ENCODE peak calls at places on chromosomes 16 and 17, in ten cellular contexts. H is prostate gland, E is heart left ventricle, B is IMR-90, J is stomach, L is esophagus squamous epithelium, Q is ovary, R is NB4, I is transverse colon, O is body of pancreas. W is an unnamed sample.

GRCh38 chr16:17397499-17397891 is 73.3 kb downstream of the XYLT1 start:
- DNase-seq in J (peak), O (peak), E (peak), H (no peak), R (no peak), L (no peak), I (peak), Q (no peak), B (peak), W (peak)

GRCh38 chr17:1010086-1010450 is 13.1 kb downstream of the TIMM22 start:
- DNase-seq in R (no peak), Q (peak), I (no peak), B (no peak), E (no peak), J (no peak), O (no peak), L (no peak), H (no peak), W (no peak)

GRCh38 chr17:45574376-45574775 is 83.9 kb upstream of the PLEKHM1 start:
- DNase-seq in E (no peak), B (peak), L (no peak), J (no peak), O (no peak), R (peak), I (no peak), H (no peak), Q (no peak), W (no peak)

GRCh38 chr17:82414548-82415281 is 3.4 kb upstream of the HEXD start:
- DNase-seq in B (peak), L (no peak), R (peak), H (peak), J (peak), E (peak), O (peak), I (peak), Q (peak), W (peak)

GRCh38 chr17:77516902-77517301 is 376.1 kb downstream of the SEC14L1 start:
- DNase-seq in H (no peak), I (no peak), R (peak), B (peak), E (no peak), Q (no peak), J (peak), O (no peak), L (no peak), W (peak)

GRCh38 chr16:89808453-89808939 is 8.0 kb downstream of the FANCA start:
- DNase-seq in I (no peak), R (no peak), E (no peak), Q (no peak), O (no peak), H (no peak), L (no peak), B (no peak), J (no peak), W (no peak)

GRCh38 chr17:57935833-57936807 is 19.1 kb downstream of the CUEDC1 start:
- DNase-seq in L (no peak), Q (peak), R (peak), O (peak), B (peak), E (peak), H (no peak), I (peak), J (no peak), W (no peak)

GRCh38 chr17:5700791-5701190 is 116.5 kb upstream of the NLRP1 start:
- DNase-seq in H (no peak), O (no peak), B (no peak), E (no peak), L (no peak), Q (no peak), I (no peak), R (no peak), J (no peak), W (no peak)

GRCh38 chr17:50331085-50331791 is 14.7 kb upstream of the XYLT2 start:
- DNase-seq in O (no peak), Q (no peak), J (no peak), E (no peak), B (peak), H (no peak), L (no peak), R (no peak), I (no peak), W (no peak)

GRCh38 chr17:17151962-17152361 is 54.2 kb downstream of the PLD6 start:
- DNase-seq in B (peak), R (no peak), L (no peak), O (peak), J (peak), H (peak), E (peak), Q (peak), I (peak), W (peak)

GRCh38 chr17:35088647-35088910 is 25.1 kb upstream of the RFFL start:
- DNase-seq in J (peak), O (peak), R (no peak), I (peak), B (no peak), L (no peak), H (peak), Q (no peak), E (no peak), W (peak)

GRCh38 chr16:13770436-13770835 is 149.5 kb upstream of the ERCC4 start:
- DNase-seq in B (no peak), I (no peak), L (no peak), Q (no peak), R (no peak), H (no peak), E (no peak), O (no peak), J (no peak), W (no peak)

GRCh38 chr16:47460755-47461597 is at the start of the genes ITFG1 and PHKB:
- DNase-seq in E (peak), R (peak), J (peak), B (peak), I (peak), L (peak), O (peak), Q (peak), H (peak), W (peak)

GRCh38 chr16:79359082-79359481 is 241.5 kb downstream of the MAF start:
- DNase-seq in J (no peak), B (no peak), O (no peak), I (no peak), R (no peak), Q (no peak), E (no peak), L (no peak), H (no peak), W (no peak)

GRCh38 chr16:23847938-23848337 is 12.2 kb downstream of the PRKCB start:
- DNase-seq in O (no peak), R (peak), L (no peak), Q (no peak), I (no peak), J (no peak), H (no peak), E (no peak), B (no peak), W (no peak)

GRCh38 chr17:80765241-80766022 is 220.8 kb downstream of the RPTOR start:
- DNase-seq in R (peak), L (no peak), J (no peak), H (no peak), Q (no peak), E (no peak), O (no peak), B (peak), I (no peak), W (no peak)

GRCh38 chr16:81929841-81930240 is 81.4 kb downstream of the SDR42E1 start:
- DNase-seq in L (no peak), I (no peak), E (no peak), H (no peak), Q (no peak), J (no peak), O (no peak), R (no peak), B (no peak), W (no peak)

GRCh38 chr17:43003542-43004172 is 2.9 kb upstream of the IFI35 start:
- DNase-seq in O (peak), L (no peak), Q (no peak), H (no peak), B (peak), R (no peak), J (no peak), E (no peak), I (no peak), W (no peak)
- TF ChIP-seq POLR2A in O (no peak), L (no peak), Q (no peak), H (no peak), B (no peak), R (peak), J (no peak), E (no peak), I (no peak), W (no peak)

GRCh38 chr17:31073411-31073810 is 21.4 kb upstream of the NF1 start:
- DNase-seq in J (no peak), L (no peak), B (no peak), I (peak), R (no peak), H (no peak), Q (no peak), O (no peak), E (no peak), W (no peak)

GRCh38 chr17:31067699-31068184 is 27.0 kb upstream of the NF1 start:
- DNase-seq in O (no peak), J (no peak), Q (no peak), E (no peak), H (no peak), L (no peak), B (peak), R (peak), I (no peak), W (no peak)

GRCh38 chr17:31072186-31072585 is 22.6 kb upstream of the NF1 start:
- DNase-seq in L (no peak), Q (no peak), B (peak), R (no peak), J (no peak), O (no peak), H (peak), E (no peak), I (no peak), W (no peak)

GRCh38 chr17:31064707-31065106 is 30.1 kb upstream of the NF1 start:
- DNase-seq in Q (no peak), E (no peak), L (no peak), H (no peak), O (no peak), J (no peak), I (no peak), R (no peak), B (no peak), W (no peak)

DNA sequence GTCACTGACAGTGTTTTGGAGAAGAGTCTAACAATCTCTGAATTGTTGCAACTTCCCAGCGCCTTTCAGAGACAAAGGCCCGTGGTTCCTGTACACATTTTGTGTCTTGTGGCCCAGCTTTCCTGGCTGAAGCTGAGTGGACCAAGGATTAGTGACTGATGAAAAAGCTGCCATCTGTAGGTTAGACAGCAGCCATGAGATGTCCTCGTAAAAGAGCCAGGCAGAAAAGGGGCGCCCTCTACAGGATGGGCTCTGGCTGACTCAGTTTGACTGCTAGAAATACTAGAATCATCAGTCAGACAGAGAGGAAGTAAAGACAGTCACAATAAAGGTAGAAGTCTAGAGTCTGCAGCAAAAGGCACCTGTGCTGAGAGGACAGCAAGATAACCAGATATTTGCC is 26.5 kb upstream of the NF1 start:
- DNase-seq in H (no peak), R (peak), J (peak), Q (no peak), I (peak), L (no peak), O (peak), B (peak), E (peak), W (no peak)
- TF ChIP-seq CTCF in H (no peak), R (peak), J (no peak), Q (no peak), I (peak), L (no peak), O (peak), B (peak), E (peak), W (no peak)

GRCh38 chr17:78707016-78707415 is 75.1 kb downstream of the CYTH1 start:
- DNase-seq in I (no peak), L (no peak), O (no peak), E (no peak), H (no peak), B (no peak), J (no peak), R (no peak), Q (no peak), W (no peak)
- H3K4me3 ChIP-seq in I (no peak), L (no peak), O (no peak), E (no peak), H (no peak), B (no peak), J (no peak), R (no peak), Q (no peak), W (no peak)

GRCh38 chr17:37360632-37361031 is 15.2 kb upstream of the C17orf78 start:
- DNase-seq in J (no peak), I (no peak), R (peak), E (no peak), L (no peak), H (no peak), O (no peak), Q (no peak), B (peak), W (no peak)

GRCh38 chr17:37359682-37360188 is 16.1 kb upstream of the C17orf78 start:
- DNase-seq in I (peak), H (no peak), B (peak), E (no peak), R (no peak), J (no peak), L (no peak), Q (peak), O (no peak), W (no peak)

GRCh38 chr17:37358098-37358829 is 17.5 kb upstream of the C17orf78 start:
- DNase-seq in R (peak), J (peak), E (peak), Q (peak), H (peak), I (peak), O (peak), L (no peak), B (peak), W (peak)

GRCh38 chr17:37361543-37361942 is 14.2 kb upstream of the C17orf78 start:
- DNase-seq in R (peak), O (no peak), H (peak), I (no peak), L (no peak), Q (no peak), E (no peak), J (no peak), B (no peak), W (peak)

GRCh38 chr17:37358830-37359681 is 16.7 kb upstream of the C17orf78 start:
- DNase-seq in H (peak), J (peak), E (peak), O (peak), R (peak), Q (peak), L (peak), B (peak), I (peak), W (peak)
- TF ChIP-seq POLR2A in H (peak), J (no peak), E (peak), O (peak), R (peak), Q (peak), L (peak), B (peak), I (peak), W (no peak)

DNA sequence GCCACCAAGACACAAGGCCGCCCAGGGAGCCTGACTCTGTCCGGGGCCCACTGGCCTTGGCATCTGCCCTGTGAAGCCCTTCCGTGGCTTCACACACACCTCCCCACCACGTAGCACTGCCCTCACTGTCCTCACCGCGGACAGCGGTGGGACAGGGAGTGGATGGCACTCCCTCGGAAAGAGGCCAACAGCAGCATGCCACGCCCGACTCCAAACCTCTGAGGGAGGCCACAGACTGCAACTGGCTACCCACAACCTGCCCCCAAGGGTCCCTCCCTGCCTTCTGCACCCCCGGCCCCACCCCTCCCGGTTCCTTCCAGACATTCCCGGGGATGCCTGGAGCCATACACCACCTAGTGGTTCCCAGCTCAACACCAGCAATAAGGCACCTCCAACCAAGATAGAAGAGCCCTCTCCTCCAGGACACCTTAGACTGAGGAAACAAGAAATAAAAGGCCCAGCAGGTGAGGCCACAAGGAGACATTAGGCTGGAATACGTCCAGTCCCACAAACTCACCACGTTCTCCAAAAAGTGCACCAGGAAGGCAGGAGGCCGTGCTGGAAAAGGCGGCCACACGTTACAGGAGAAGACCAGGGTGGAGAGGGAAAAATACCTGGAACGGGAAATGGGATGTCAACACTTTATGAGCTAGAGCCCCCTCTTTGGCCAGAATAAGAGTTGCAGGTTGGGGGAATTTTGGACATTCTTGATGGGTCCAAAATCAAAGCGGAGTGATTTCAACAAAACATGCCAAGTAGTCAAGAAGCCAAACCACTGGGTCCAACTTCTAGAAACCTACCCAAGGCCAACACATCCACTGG is 310.0 kb downstream of the SOX9 start:
- DNase-seq in I (peak), R (peak), Q (no peak), L (no peak), B (no peak), O (no peak), J (no peak), H (no peak), E (no peak), W (no peak)
- TF ChIP-seq CTCF in I (peak), R (peak), Q (no peak), L (no peak), B (peak), O (no peak), J (no peak), H (no peak), E (no peak), W (no peak)

GRCh38 chr17:30165960-30166359 is 49.3 kb downstream of the NSRP1 start:
- DNase-seq in B (no peak), E (no peak), J (no peak), L (no peak), Q (no peak), R (no peak), O (no peak), I (no peak), H (no peak), W (no peak)
- H3K4me3 ChIP-seq in B (no peak), E (no peak), J (no peak), L (no peak), Q (no peak), R (no peak), O (no peak), I (no peak), H (no peak), W (no peak)

GRCh38 chr16:28835864-28836760 is 10.0 kb downstream of the TUFM start:
- DNase-seq in B (no peak), H (no peak), R (no peak), J (no peak), I (no peak), E (no peak), Q (no peak), L (no peak), O (no peak), W (no peak)
- TF ChIP-seq POLR2A in B (no peak), H (no peak), R (no peak), J (no peak), I (no peak), E (no peak), Q (no peak), L (no peak), O (no peak), W (no peak)

DNA sequence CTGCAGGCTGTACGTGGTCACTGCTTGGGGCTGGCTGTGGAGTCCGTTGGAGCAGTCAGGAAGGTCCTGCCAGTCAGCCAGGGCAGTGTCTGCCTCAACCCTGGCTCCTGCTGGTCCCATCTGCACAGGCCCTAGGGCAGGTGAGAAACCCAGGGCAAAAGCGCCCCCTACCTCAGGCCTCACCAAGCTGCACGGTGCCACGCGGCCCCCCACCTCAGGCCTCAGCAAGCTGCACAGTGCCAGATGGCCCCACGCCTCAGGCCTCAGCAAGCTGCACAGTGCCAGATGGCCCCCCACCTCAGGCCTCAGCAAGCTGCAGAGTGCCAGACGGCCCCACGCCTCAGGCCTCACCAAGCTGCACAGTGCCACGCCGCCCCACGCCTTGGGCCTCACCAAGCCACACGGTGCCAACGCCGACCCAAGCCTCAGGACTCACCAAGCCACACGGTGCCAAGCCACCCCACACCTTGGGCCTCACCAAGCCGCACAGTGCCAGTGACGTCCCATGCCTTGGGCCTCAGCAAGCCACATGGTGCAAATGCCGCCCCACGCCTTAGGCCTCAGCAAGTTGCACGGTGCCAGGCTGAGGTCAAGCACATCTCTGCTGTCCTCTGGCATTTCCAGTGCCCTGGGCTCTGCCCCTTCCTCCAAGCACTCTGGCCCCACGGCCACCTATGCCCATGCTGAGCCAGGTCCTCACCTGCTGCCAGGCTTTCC is 5.5 kb downstream of the TMEM204 start:
- DNase-seq in B (no peak), O (no peak), H (no peak), L (no peak), E (no peak), Q (peak), J (no peak), I (no peak), R (peak), W (no peak)
- TF ChIP-seq CTCF in B (no peak), O (peak), H (no peak), L (no peak), E (no peak), Q (no peak), J (no peak), I (no peak), R (peak), W (no peak)

GRCh38 chr17:31308935-31309334 is 4.9 kb downstream of the EVI2B start:
- DNase-seq in R (no peak), O (no peak), J (no peak), E (no peak), B (no peak), I (no peak), Q (no peak), L (no peak), H (no peak), W (no peak)

GRCh38 chr17:31308372-31308905 is 5.4 kb downstream of the EVI2B start:
- DNase-seq in Q (no peak), O (no peak), E (no peak), H (no peak), R (peak), B (no peak), L (no peak), J (no peak), I (no peak), W (no peak)

GRCh38 chr17:31309525-31309924 is 4.3 kb downstream of the EVI2B start:
- DNase-seq in O (no peak), L (no peak), I (no peak), B (no peak), R (peak), Q (no peak), E (no peak), J (no peak), H (no peak), W (no peak)

GRCh38 chr17:31310260-31310659 is 3.6 kb downstream of the EVI2B start:
- DNase-seq in O (no peak), R (peak), I (no peak), L (no peak), J (no peak), E (no peak), B (no peak), H (no peak), Q (no peak), W (no peak)

DNA sequence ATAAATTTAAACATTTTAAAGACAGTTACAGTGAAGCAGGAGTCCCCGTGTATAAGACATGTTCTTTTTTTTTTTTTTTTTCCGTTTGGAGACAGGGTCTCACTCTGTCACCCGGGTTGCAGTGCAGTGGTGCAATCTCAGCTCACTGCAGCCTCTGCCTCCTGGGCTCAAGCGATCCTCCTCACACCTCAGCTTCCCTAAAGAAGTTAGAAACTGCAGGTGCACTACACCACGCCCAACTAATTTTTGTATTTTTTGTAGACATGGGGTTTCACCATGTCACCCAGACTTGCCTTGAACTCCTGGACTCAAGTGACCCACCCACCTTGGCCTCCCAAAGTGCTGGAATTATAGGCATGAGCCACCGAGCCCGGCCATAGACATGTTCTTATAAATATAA is 3.0 kb downstream of the EVI2B start:
- DNase-seq in J (no peak), Q (no peak), I (peak), L (no peak), H (no peak), O (no peak), B (no peak), R (peak), E (no peak), W (no peak)
- H3K4me3 ChIP-seq in J (peak), Q (no peak), I (no peak), L (no peak), H (no peak), O (no peak), B (no peak), R (peak), E (peak), W (no peak)

W was measured in lower leg skin.